ENCODE peak calls at places on chromosomes 11 and 22, in five cellular contexts. P, G, K, A and Z are unnamed samples.

GRCh38 chr22:38353142-38353629 is 36.0 kb upstream of the CSNK1E start:
- DNase-seq in P (peak), G (peak), A (peak), K (peak), Z (peak)

GRCh38 chr22:30969532-30970355 is 679 bp downstream of the TUG1 start:
- DNase-seq in A (no peak), K (no peak), G (peak), P (peak), Z (peak)

GRCh38 chr11:44950036-44950624 is 553 bp downstream of the TP53I11 start:
- DNase-seq in P (no peak), A (no peak), K (no peak), G (no peak), Z (no peak)

GRCh38 chr11:134857035-134857434 is 445.0 kb upstream of the B3GAT1 start:
- DNase-seq in G (no peak), P (no peak), K (no peak), A (no peak), Z (no peak)

GRCh38 chr11:61560751-61561150 is 20.1 kb downstream of the SYT7 start:
- DNase-seq in P (no peak), G (no peak), K (no peak), A (no peak), Z (no peak)

GRCh38 chr11:859394-860131 is 16.9 kb downstream of the TSPAN4 start:
- DNase-seq in A (peak), K (no peak), P (no peak), G (peak), Z (no peak)

GRCh38 chr11:134584706-134585445 is 172.8 kb upstream of the B3GAT1 start:
- DNase-seq in G (no peak), K (no peak), A (peak), P (no peak), Z (no peak)

GRCh38 chr11:118908264-118908663 is 17.5 kb downstream of the BCL9L start:
- DNase-seq in P (no peak), K (no peak), G (no peak), A (no peak), Z (no peak)

GRCh38 chr11:65506770-65507485 is 8.1 kb downstream of the MALAT1 start:
- DNase-seq in A (peak), K (no peak), G (peak), P (peak), Z (no peak)

GRCh38 chr22:20131593-20131855 is at the start of gene ZDHHC8:
- DNase-seq in G (no peak), A (peak), K (no peak), P (no peak), Z (peak)

GRCh38 chr11:119651802-119652584 is 77.0 kb downstream of the NECTIN1 start:
- DNase-seq in K (no peak), P (no peak), A (no peak), G (no peak), Z (no peak)

GRCh38 chr11:1557904-1558831 is 13.9 kb downstream of the DUSP8 start:
- DNase-seq in A (peak), K (peak), G (peak), P (no peak), Z (peak)